ENCODE peak calls at places on chromosome 9, in four cellular contexts. C, Q, W and J are unnamed samples.

GRCh38 chr9:128101690-128102089 is 25.8 kb downstream of the PTGES2 start:
- DNase-seq in C (no peak), Q (no peak), W (no peak), J (peak; percentile 87)

GRCh38 chr9:111148390-111148993 is 110.2 kb upstream of the LPAR1 start:
- DNase-seq in C (no peak), Q (no peak), W (no peak), J (no peak)

GRCh38 chr9:120928015-120928719 is 1.6 kb upstream of the TRAF1 start:
- DNase-seq in C (no peak), Q (no peak), W (peak; percentile 82), J (no peak)

GRCh38 chr9:137969008-137969407 is 91.4 kb downstream of the CACNA1B start:
- DNase-seq in C (no peak), Q (no peak), W (peak; percentile 41), J (no peak)

GRCh38 chr9:97046228-97046627 is 7.3 kb upstream of the CTSV start:
- DNase-seq in C (no peak), Q (peak; percentile 2), W (no peak), J (no peak)

GRCh38 chr9:93681316-93682154 is 105.2 kb downstream of the PHF2 start:
- DNase-seq in C (no peak), Q (no peak), W (peak; percentile 41), J (peak; percentile 7)

GRCh38 chr9:88781500-88782391 is 209.5 kb upstream of the S1PR3 start:
- DNase-seq in C (no peak), Q (peak; percentile 69), W (peak; percentile 73), J (no peak)

GRCh38 chr9:88993327-88993726 is 2.1 kb downstream of the S1PR3 start:
- DNase-seq in C (no peak), Q (no peak), W (no peak), J (no peak)

GRCh38 chr9:126158591-126159519 is 167.8 kb upstream of the MVB12B start:
- DNase-seq in C (no peak), Q (no peak), W (no peak), J (no peak)

GRCh38 chr9:129225815-129226214 is 47.8 kb upstream of the IER5L start:
- DNase-seq in C (peak; percentile 46), Q (peak; percentile 91), W (peak; percentile 74), J (peak; percentile 13)

GRCh38 chr9:136080716-136081112 is 14.4 kb downstream of the NACC2 start:
- DNase-seq in C (no peak), Q (no peak), W (no peak), J (no peak)

GRCh38 chr9:38346811-38347735 is 45.4 kb upstream of the ALDH1B1 start:
- DNase-seq in C (no peak), Q (no peak), W (no peak), J (no peak)

GRCh38 chr9:77386187-77386586 is 208.9 kb downstream of the VPS13A start:
- DNase-seq in C (no peak), Q (peak; percentile 14), W (no peak), J (no peak)

GRCh38 chr9:97518909-97519307 is 17.4 kb downstream of the TMOD1 start:
- DNase-seq in C (no peak), Q (peak; percentile 77), W (peak; percentile 90), J (peak; percentile 71)

GRCh38 chr9:122005597-122005996 is 87.5 kb downstream of the TTLL11 start:
- DNase-seq in C (no peak), Q (no peak), W (no peak), J (no peak)

GRCh38 chr9:2465921-2466460 is 155.6 kb upstream of the VLDLR start:
- DNase-seq in C (no peak), Q (no peak), W (no peak), J (no peak)

GRCh38 chr9:33105504-33105903 is 29.0 kb upstream of the SMU1 start:
- DNase-seq in C (no peak), Q (no peak), W (no peak), J (no peak)

GRCh38 chr9:123537809-123538208 is 181.8 kb downstream of the CRB2 start:
- DNase-seq in C (no peak), Q (no peak), W (no peak), J (no peak)

GRCh38 chr9:92974696-92975451 is 27.6 kb downstream of the FGD3 start:
- DNase-seq in C (no peak), Q (no peak), W (peak; percentile 49), J (no peak)

GRCh38 chr9:135607401-135608293 is 31.7 kb downstream of the GLT6D1 start:
- DNase-seq in C (no peak), Q (no peak), W (no peak), J (no peak)

GRCh38 chr9:127015926-127016512 is 101.4 kb downstream of the RALGPS1 start:
- DNase-seq in C (no peak), Q (no peak), W (no peak), J (no peak)

GRCh38 chr9:8599937-8600336 is 800.4 kb upstream of the DMAC1 start:
- DNase-seq in C (no peak), Q (no peak), W (no peak), J (no peak)

DNA sequence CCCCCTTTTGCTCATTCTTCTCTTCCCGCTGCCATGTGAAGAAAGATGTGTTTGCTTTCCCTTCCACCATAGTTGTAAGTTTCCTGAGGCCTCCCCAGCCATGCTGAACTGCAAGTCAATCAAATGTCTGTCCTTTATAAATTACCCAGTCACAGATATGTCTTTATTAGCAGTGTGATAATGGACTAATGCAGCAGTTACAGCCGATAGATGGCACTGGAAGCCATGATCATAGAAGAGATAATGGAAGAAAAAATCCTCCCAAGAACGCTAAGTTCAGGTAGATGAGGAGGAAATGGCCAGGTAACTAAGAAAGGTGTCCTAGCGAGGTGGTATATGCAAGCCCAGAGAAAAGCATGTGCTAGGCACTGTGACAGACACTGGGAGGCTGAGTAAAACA is 51.2 kb downstream of the TNFSF8 start:
- DNase-seq in C (no peak), Q (no peak), W (no peak), J (no peak)
- H3K27ac ChIP-seq in C (no peak overlapping the region), Q (no peak overlapping the region), W (no peak overlapping the region), J (no peak overlapping the region)

GRCh38 chr9:124771021-124771866 is at the start of gene NR6A1:
- DNase-seq in C (peak; percentile 91), Q (peak; percentile 91), W (peak; percentile 97), J (peak; percentile 96)
- TF ChIP-seq CTCF in C (no peak), Q (no peak), W (peak; percentile 20), J (peak; percentile 61)

DNA sequence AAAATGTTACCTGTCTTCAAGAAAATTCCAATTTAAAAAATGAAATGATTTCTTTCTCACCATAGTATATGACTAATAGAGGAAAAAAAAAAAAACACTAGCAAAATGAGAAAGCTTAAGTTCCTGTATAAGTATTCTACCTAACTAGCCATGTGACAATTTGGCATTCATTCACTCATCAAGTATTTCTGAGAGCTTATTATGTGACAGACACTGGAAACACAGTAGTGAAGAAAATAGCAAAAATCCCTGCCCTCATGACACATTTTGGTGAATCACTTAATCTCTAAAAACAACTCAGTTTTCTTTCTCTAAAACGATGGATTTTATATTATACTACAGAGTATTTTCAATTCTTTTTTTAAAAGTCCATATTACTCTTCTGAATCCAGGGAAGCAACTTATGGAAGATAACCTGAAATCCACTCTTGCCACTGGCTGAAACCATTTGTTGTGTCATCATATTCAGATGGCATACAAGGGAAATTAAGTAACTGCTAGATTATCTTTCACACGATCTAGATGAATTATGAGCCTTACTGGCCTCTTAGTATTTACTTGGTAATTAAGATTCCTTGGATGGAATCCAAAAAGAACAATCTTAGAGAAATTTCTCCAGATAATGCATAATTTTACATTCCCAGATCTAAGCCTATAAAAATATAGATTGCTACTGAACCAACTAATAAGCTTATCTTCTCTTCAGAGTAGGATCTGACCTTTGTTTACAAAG is 5.5 kb downstream of the PTBP3 start:
- DNase-seq in C (no peak), Q (no peak), W (no peak), J (no peak)
- H3K27ac ChIP-seq in C (no peak overlapping the region), Q (no peak overlapping the region), W (no peak overlapping the region), J (no peak overlapping the region)

GRCh38 chr9:112532427-112532826 is 45.8 kb downstream of the KIAA1958 start:
- DNase-seq in C (no peak), Q (peak; percentile 37), W (peak; percentile 65), J (peak; percentile 61)

GRCh38 chr9:112535364-112535763 is 48.7 kb downstream of the KIAA1958 start:
- DNase-seq in C (no peak), Q (no peak), W (no peak), J (no peak)

GRCh38 chr9:112531666-112532282 is 45.1 kb downstream of the KIAA1958 start:
- DNase-seq in C (no peak), Q (peak; percentile 72), W (no peak), J (no peak)

GRCh38 chr9:112535811-112536210 is 49.2 kb downstream of the KIAA1958 start:
- DNase-seq in C (no peak), Q (peak; percentile 65), W (no peak), J (no peak)

GRCh38 chr9:112533660-112534059 is 47.0 kb downstream of the KIAA1958 start:
- DNase-seq in C (no peak), Q (no peak), W (no peak), J (no peak)
- TF ChIP-seq CTCF in C (no peak), Q (no peak), W (no peak), J (no peak)

DNA sequence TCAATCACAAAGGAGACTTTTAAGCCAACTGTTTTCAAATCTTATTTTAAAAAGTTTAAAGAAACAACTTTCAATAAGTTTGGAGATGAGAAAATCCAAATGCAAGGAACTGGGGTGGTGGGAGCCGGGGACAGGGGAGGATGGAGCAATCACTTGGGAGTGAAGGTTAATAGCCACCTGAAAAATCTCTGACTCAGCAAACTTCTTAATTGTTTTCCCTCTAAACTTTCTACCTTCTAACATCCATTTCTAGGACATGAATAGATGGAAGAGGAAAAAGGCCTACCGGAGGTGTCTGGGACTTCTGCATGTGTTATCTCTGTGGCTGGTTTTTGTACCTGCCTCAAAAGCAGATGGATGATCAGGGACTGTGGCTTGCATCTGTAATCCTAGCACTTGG is 360.6 kb downstream of the OSTF1 start:
- DNase-seq in C (no peak), Q (no peak), W (no peak), J (no peak)
- H3K27ac ChIP-seq in C (no peak overlapping the region), Q (no peak overlapping the region), W (peak overlapping the region; percentile 15), J (peak overlapping the region; percentile 40)

DNA sequence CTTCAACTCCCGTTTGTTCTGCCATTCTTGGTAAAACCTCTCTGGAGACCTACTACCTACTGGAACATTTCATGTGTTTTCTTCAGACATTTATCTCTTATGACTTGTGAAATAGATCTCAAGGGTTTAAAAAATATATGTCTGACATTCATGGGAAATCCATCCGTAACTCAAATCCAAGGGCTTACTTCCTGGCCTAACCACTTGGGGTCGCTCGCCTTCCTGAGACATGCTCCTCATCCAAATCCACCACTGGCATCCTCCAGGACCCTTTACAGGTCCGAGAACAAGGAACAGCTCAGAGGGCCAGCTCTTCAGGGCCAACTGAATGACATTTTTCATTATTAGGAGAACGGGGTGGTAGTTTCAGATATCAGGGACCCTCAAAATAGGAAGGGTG is 235.1 kb upstream of the TUT7 start:
- DNase-seq in C (no peak), Q (no peak), W (no peak), J (no peak)
- TF ChIP-seq CTCF in C (no peak), Q (no peak), W (no peak), J (no peak)

DNA sequence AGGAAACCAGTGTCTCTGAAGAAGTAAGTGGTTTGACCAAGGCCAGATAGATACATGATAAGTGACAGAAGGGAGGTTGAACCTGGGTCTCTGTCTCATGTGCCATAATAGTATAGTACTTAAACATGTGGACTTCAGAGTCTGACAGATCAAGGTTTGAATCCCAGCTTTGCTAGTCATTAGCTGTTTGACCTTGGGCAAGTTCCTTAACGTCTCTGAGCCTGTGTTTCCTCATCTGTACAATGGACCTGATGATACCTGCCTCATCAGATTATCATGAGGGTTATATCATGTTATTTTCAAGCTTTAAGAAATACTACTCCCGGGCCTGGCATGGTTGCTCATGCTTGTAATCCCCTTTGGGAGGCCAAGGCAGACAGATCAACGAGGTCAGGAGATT is 24.9 kb downstream of the FUBP3 start:
- DNase-seq in C (no peak), Q (no peak), W (no peak), J (no peak)
- H3K27ac ChIP-seq in C (no peak overlapping the region), Q (no peak overlapping the region), W (no peak overlapping the region), J (no peak overlapping the region)